ENCODE peak calls at places on chromosomes 16 and 17, in four cellular contexts. L is bronchial epithelial cell, Q is AG09309, M is RWPE1. Z is an unnamed sample.

GRCh38 chr16:26816885-26817571 is 249.7 kb upstream of the C16orf82 start:
- DNase-seq in L (no peak), Q (no peak), M (peak; percentile 11), Z (no peak)

GRCh38 chr16:75931043-75931442 is 204.8 kb upstream of the CPHXL start:
- DNase-seq in L (peak; percentile 43), Q (no peak), M (peak; percentile 37), Z (no peak)

GRCh38 chr17:61205931-61206330 is 193.7 kb upstream of the TBX2 start:
- DNase-seq in L (peak; percentile 31), Q (no peak), M (no peak), Z (no peak)

GRCh38 chr17:37527249-37527851 is 37.7 kb downstream of the DUSP14 start:
- DNase-seq in L (peak; percentile 74), Q (no peak), M (peak; percentile 66), Z (no peak)

GRCh38 chr17:62986549-62986948 is 20.5 kb downstream of the TANC2 start:
- DNase-seq in L (no peak), Q (no peak), M (no peak), Z (no peak)

GRCh38 chr16:88854306-88855111 is 2.2 kb downstream of the GALNS start:
- DNase-seq in L (no peak), Q (no peak), M (no peak), Z (no peak)

GRCh38 chr17:65051922-65052321 is 4.6 kb downstream of the GNA13 start:
- DNase-seq in L (no peak), Q (no peak), M (no peak), Z (no peak)

GRCh38 chr17:78736526-78737079 is 45.5 kb downstream of the CYTH1 start:
- DNase-seq in L (peak; percentile 92), Q (no peak), M (peak; percentile 85), Z (no peak)

GRCh38 chr17:28751600-28752366 is 8.0 kb downstream of the TRAF4 start:
- DNase-seq in L (no peak), Q (no peak), M (no peak), Z (no peak)

GRCh38 chr16:87470332-87470731 is 22.5 kb downstream of the ZCCHC14 start:
- DNase-seq in L (no peak), Q (no peak), M (no peak), Z (no peak)

GRCh38 chr16:25011891-25012499 is 3.2 kb downstream of the ARHGAP17 start:
- DNase-seq in L (no peak), Q (no peak), M (no peak), Z (no peak)

GRCh38 chr17:66221755-66222530 is 7.3 kb downstream of the APOH start:
- DNase-seq in L (no peak), Q (no peak), M (no peak), Z (no peak)

GRCh38 chr16:69859105-69859969 is 91.8 kb upstream of the CLEC18A start:
- DNase-seq in L (peak; percentile 42), Q (no peak), M (peak; percentile 36), Z (no peak)

GRCh38 chr16:2335286-2335895 is 5.1 kb downstream of the ABCA3 start:
- DNase-seq in L (no peak), Q (no peak), M (no peak), Z (no peak)

GRCh38 chr17:70629902-70630301 is 460.6 kb downstream of the KCNJ2 start:
- DNase-seq in L (peak; percentile 12), Q (no peak), M (peak; percentile 36), Z (no peak)

GRCh38 chr16:31696968-31697743 is 169.5 kb downstream of the AHSP start:
- DNase-seq in L (peak; percentile 47), Q (peak; percentile 21), M (peak; percentile 52), Z (no peak)

GRCh38 chr17:33522623-33523022 is 229.5 kb upstream of the ASIC2 start:
- DNase-seq in L (no peak), Q (no peak), M (no peak), Z (no peak)

GRCh38 chr17:18910326-18910725 is 41.6 kb upstream of the SLC5A10 start:
- DNase-seq in L (no peak), Q (no peak), M (no peak), Z (no peak)

GRCh38 chr16:3879887-3880564 is 487 bp downstream of the CREBBP start:
- DNase-seq in L (no peak), Q (no peak), M (peak; percentile 47), Z (no peak)

GRCh38 chr16:30381351-30382041 is 865 bp downstream of the SEPTIN1 start:
- DNase-seq in L (no peak), Q (no peak), M (no peak), Z (no peak)

GRCh38 chr17:56616239-56616638 is 22.7 kb downstream of the NOG start:
- DNase-seq in L (no peak), Q (no peak), M (no peak), Z (no peak)

GRCh38 chr17:35315283-35315682 is 58.1 kb downstream of the SLFN11 start:
- DNase-seq in L (peak; percentile 87), Q (peak; percentile 79), M (peak; percentile 79), Z (peak; percentile 88)

DNA sequence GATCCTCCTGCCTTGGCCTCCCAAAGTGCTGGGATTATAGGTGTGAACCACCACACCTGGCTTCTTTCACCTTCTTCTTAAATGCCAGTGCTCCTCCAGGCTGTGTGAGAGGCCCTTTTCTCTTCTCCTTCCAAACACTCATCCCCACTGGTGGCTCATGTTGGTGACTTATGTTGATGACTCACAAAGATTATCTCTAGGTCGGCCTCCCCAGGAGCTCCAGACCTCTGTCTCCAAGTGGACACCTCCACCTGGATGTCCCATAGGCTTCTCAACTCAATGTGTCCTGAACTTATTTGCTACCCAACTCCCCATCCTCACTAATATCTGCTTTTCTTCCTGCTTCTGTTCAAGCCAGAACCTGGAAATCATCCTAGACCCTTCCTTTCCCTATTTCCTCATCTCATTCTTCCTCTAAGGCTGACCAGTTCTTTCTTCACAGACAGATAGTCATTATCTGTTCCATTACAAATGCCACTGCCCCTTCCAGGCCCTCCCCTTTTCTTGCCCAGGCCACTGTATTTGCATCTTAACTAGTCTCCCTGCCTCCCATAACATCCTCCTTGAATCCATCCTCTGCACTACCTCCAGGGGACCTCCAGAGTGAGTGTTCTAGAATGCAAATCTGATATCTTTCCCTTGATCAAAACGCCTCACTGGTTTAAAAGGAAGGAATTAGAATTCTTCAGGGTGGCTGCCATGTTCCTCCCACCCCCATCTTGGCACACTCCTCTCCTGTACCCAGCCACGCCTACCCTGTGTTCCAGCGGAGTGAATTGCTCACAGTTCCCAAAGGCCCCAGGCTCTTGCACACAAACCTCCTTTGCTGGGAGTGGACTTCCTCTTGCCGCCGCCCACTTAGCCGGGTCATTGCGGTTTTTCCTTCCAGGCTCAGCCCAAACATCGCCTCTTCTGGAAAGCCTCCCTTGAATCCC is 34.8 kb upstream of the FBXO47 start:
- DNase-seq in L (peak; percentile 83), Q (peak; percentile 52), M (peak; percentile 57), Z (peak; percentile 80)
- TF ChIP-seq CTCF in L (no peak), Q (no peak), M (no peak), Z (no peak)

GRCh38 chr17:58513391-58513912 is 986 bp downstream of the MTMR4 start:
- DNase-seq in L (no peak), Q (no peak), M (no peak), Z (no peak)

GRCh38 chr17:58513913-58514794 is at the start of gene MTMR4:
- DNase-seq in L (peak; percentile 53), Q (no peak), M (peak; percentile 83), Z (no peak)

GRCh38 chr17:58516644-58517377 is 2.4 kb upstream of the MTMR4 start:
- DNase-seq in L (no peak), Q (no peak), M (no peak), Z (no peak)

GRCh38 chr17:58514795-58515157 is 338 bp upstream of the MTMR4 start:
- DNase-seq in L (no peak), Q (no peak), M (no peak), Z (no peak)

DNA sequence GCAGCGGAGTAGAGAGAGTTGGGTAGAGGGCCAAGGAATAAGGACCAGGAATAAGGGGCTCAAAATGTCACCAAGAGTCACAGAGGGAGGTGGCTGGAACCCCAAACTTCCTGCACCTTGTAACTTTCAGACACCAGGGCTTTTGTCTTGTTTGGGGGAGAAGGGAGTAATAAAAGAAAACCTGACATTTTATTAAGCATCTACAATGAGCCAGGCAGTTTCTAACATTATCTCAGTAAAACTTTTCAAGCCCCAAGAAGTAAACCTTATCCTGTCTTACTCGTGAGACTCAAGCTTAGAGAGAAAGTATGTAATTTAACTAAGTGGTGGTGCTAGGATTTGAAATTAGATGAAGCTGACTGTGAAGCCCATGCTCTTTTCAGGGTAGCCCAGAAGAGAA is 848 bp upstream of the MTMR4 start:
- DNase-seq in L (no peak), Q (no peak), M (no peak), Z (no peak)
- TF ChIP-seq CTCF in L (no peak), Q (no peak), M (no peak), Z (no peak)

GRCh38 chr16:65069766-65070165 is 52.1 kb downstream of the CDH11 start:
- DNase-seq in L (no peak), Q (no peak), M (no peak), Z (no peak)

GRCh38 chr16:65066646-65067045 is 55.2 kb downstream of the CDH11 start:
- DNase-seq in L (no peak), Q (no peak), M (no peak), Z (no peak)

GRCh38 chr16:65070831-65071230 is 51.0 kb downstream of the CDH11 start:
- DNase-seq in L (peak; percentile 88), Q (peak; percentile 86), M (peak; percentile 75), Z (peak; percentile 68)

GRCh38 chr16:65069090-65069489 is 52.8 kb downstream of the CDH11 start:
- DNase-seq in L (peak; percentile 77), Q (peak; percentile 46), M (peak; percentile 20), Z (peak; percentile 51)

GRCh38 chr16:65068151-65068740 is 53.6 kb downstream of the CDH11 start:
- DNase-seq in L (peak; percentile 27), Q (peak; percentile 69), M (no peak), Z (peak; percentile 43)
- TF ChIP-seq CTCF in L (no peak), Q (no peak), M (no peak), Z (no peak)

GRCh38 chr17:14427914-14428639 is 127.2 kb downstream of the HS3ST3B1 start:
- DNase-seq in L (no peak), Q (no peak), M (no peak), Z (no peak)
- TF ChIP-seq CTCF in L (no peak), Q (no peak), M (no peak), Z (no peak)

DNA sequence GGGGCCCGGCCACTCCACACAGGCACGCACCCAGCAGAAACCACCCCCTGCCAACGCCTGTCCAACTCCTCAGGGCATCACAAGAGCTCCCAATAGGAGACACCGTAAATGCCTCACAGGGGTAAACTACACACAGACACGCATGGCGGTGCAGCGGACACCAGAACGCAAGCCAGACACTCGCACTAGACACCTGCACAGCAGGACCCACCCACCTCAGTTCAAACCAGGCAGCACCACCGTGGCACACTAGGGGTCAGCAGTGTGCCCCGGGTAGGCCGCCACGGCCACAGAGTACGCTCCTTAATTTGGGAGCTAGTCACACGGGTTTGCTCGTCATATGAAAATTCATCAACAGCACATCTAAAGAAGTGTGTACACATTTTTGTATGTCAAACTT is 3.4 kb downstream of the SLC38A10 start:
- DNase-seq in L (peak; percentile 63), Q (no peak), M (peak; percentile 46), Z (no peak)
- TF ChIP-seq CTCF in L (peak; percentile 84), Q (peak; percentile 78), M (peak; percentile 68), Z (peak; percentile 67)